ENCODE peak calls at places on chromosomes 5 and 9, in nine cellular contexts. V is stimulated activated CD4-positive, alpha-beta T cell treated with anti-CD3 and anti-CD28 coated beads, TNF-alpha, amount 100 ng/mL, for 4 hours; Y is GM12878; Q is GM19239; W is skeletal muscle cell; U is AG08396; K is GM23248; E is H9; T is germinal center. A is an unnamed sample.

GRCh38 chr5:143176048-143176447 is 227.4 kb downstream of the NR3C1 start:
- DNase-seq in V (no peak), Y (no peak), Q (no peak), W (no peak), U (no peak), K (peak), E (no peak), T (no peak), A (no peak)

GRCh38 chr5:177610131-177610769 is 10.3 kb downstream of the B4GALT7 start:
- DNase-seq in V (no peak), Y (no peak), Q (no peak), W (no peak), U (no peak), K (no peak), E (no peak), T (no peak), A (no peak)

GRCh38 chr9:135308809-135309762 is 170.5 kb upstream of the PPP1R26 start:
- DNase-seq in V (no peak), Y (no peak), Q (no peak), W (no peak), U (no peak), K (no peak), E (no peak), T (no peak), A (no peak)

GRCh38 chr5:141941307-141941706 is 16.7 kb downstream of the PCDH12 start:
- DNase-seq in V (no peak), Y (no peak), Q (no peak), W (no peak), U (peak), K (peak), E (no peak), T (no peak), A (no peak)

GRCh38 chr5:61625682-61626620 is 293.9 kb downstream of the ZSWIM6 start:
- DNase-seq in V (no peak), Y (no peak), Q (peak), W (no peak), U (peak), K (peak), E (peak), T (peak), A (peak)

GRCh38 chr5:40911278-40911677 is 2.0 kb downstream of the C7 start:
- DNase-seq in V (no peak), Y (no peak), Q (no peak), W (no peak), U (no peak), K (no peak), E (no peak), T (no peak), A (no peak)

GRCh38 chr5:147055850-147056523 is 177.4 kb upstream of the PPP2R2B start:
- DNase-seq in V (no peak), Y (no peak), Q (no peak), W (no peak), U (no peak), K (no peak), E (peak), T (no peak), A (no peak)

GRCh38 chr9:126395439-126396212 is 69.0 kb downstream of the MVB12B start:
- DNase-seq in V (no peak), Y (no peak), Q (no peak), W (peak), U (peak), K (peak), E (no peak), T (no peak), A (no peak)

GRCh38 chr5:143248822-143249579 is 154.5 kb downstream of the NR3C1 start:
- DNase-seq in V (no peak), Y (no peak), Q (no peak), W (no peak), U (peak), K (peak), E (no peak), T (no peak), A (no peak)

GRCh38 chr5:179549973-179550510 is 312 bp upstream of the RUFY1 start:
- DNase-seq in V (peak), Y (peak), Q (no peak), W (no peak), U (peak), K (peak), E (no peak), T (peak), A (no peak)

A was measured in GM12891.